ENCODE peak calls at places on chromosomes 12 and 14, in eight cellular contexts. N, U, P, A, T, G, W and O are unnamed samples.
A peak's percentile ranks its signal among the peaks of the same experiment; 100 is the strongest.

GRCh38 chr12:17691369-17691768 is 398.6 kb downstream of the RERGL start:
- DNase-seq in N (no peak), U (no peak), P (no peak), A (no peak), T (no peak), G (no peak), W (no peak), O (no peak)

GRCh38 chr12:54201001-54201794 is 12.4 kb upstream of the SMUG1 start:
- DNase-seq in N (peak; percentile 73), U (peak; percentile 82), P (peak; percentile 63), A (peak; percentile 69), T (peak; percentile 91), G (peak; percentile 87), W (peak; percentile 71), O (peak; percentile 86)

GRCh38 chr14:74275265-74275841 is 27.4 kb downstream of the ABCD4 start:
- DNase-seq in N (no peak), U (no peak), P (no peak), A (no peak), T (no peak), G (no peak), W (no peak), O (peak; percentile 48)

GRCh38 chr14:33555710-33556350 is 395.0 kb downstream of the EGLN3 start:
- DNase-seq in N (no peak), U (no peak), P (no peak), A (no peak), T (no peak), G (no peak), W (peak; percentile 45), O (no peak)

GRCh38 chr14:72945628-72946027 is 19.4 kb downstream of the DCAF4 start:
- DNase-seq in N (no peak), U (no peak), P (no peak), A (no peak), T (no peak), G (no peak), W (no peak), O (no peak)

GRCh38 chr14:75051556-75051899 is 261 bp upstream of the MLH3 start:
- DNase-seq in N (no peak), U (no peak), P (no peak), A (no peak), T (no peak), G (no peak), W (no peak), O (no peak)

GRCh38 chr14:104887623-104888488 is 22.8 kb downstream of the CEP170B start:
- DNase-seq in N (no peak), U (no peak), P (no peak), A (no peak), T (no peak), G (no peak), W (no peak), O (no peak)

GRCh38 chr12:113359939-113360748 is 1.8 kb downstream of the PLBD2 start:
- DNase-seq in N (no peak), U (no peak), P (no peak), A (no peak), T (no peak), G (peak; percentile 87), W (no peak), O (no peak)

GRCh38 chr12:129911437-129912049 is 7.7 kb upstream of the TMEM132D start:
- DNase-seq in N (peak; percentile 36), U (peak; percentile 65), P (peak; percentile 86), A (peak; percentile 77), T (peak; percentile 43), G (peak; percentile 69), W (peak; percentile 14), O (peak; percentile 67)

GRCh38 chr14:100775831-100776591 is 49.3 kb downstream of the DLK1 start:
- DNase-seq in N (no peak), U (no peak), P (no peak), A (peak; percentile 13), T (no peak), G (peak; percentile 51), W (no peak), O (no peak)

GRCh38 chr12:50825372-50825838 is 17.3 kb upstream of the TMPRSS12 start:
- DNase-seq in N (peak; percentile 80), U (peak; percentile 34), P (peak; percentile 47), A (peak; percentile 49), T (peak; percentile 25), G (peak; percentile 63), W (peak; percentile 79), O (peak; percentile 20)

GRCh38 chr14:77033622-77034521 is 5.4 kb upstream of the IRF2BPL start:
- DNase-seq in N (peak; percentile 78), U (peak; percentile 62), P (peak; percentile 80), A (peak; percentile 88), T (peak; percentile 92), G (peak; percentile 92), W (peak; percentile 95), O (no peak)

GRCh38 chr14:47966411-47966810 is 291.0 kb upstream of the MDGA2 start:
- DNase-seq in N (no peak), U (no peak), P (no peak), A (no peak), T (no peak), G (no peak), W (no peak), O (no peak)